ENCODE peak calls at places on chromosomes 7 and 10, in six cellular contexts. H, J, V, G, O and A are unnamed samples.

GRCh38 chr7:18400726-18401125 is 94.8 kb upstream of the HDAC9 start:
- DNase-seq in H (no peak), J (no peak), V (no peak), G (no peak), O (no peak), A (no peak)

GRCh38 chr10:132482090-132482489 is 55.5 kb upstream of the INPP5A start:
- DNase-seq in H (no peak), J (no peak), V (no peak), G (peak), O (peak), A (peak)

GRCh38 chr10:6759961-6760360 is 179.9 kb upstream of the PRKCQ start:
- DNase-seq in H (no peak), J (no peak), V (no peak), G (no peak), O (no peak), A (no peak)

GRCh38 chr7:16594061-16594460 is 51.5 kb downstream of the ANKMY2 start:
- DNase-seq in H (no peak), J (no peak), V (no peak), G (no peak), O (peak), A (no peak)

GRCh38 chr10:62303922-62304321 is 35.3 kb upstream of the RTKN2 start:
- DNase-seq in H (no peak), J (no peak), V (no peak), G (no peak), O (no peak), A (no peak)

GRCh38 chr10:60480865-60481563 is 91.3 kb upstream of the ANK3 start:
- DNase-seq in H (no peak), J (no peak), V (no peak), G (peak), O (peak), A (no peak)

GRCh38 chr10:95268438-95268837 is 22.4 kb downstream of the PDLIM1 start:
- DNase-seq in H (no peak), J (no peak), V (peak), G (peak), O (no peak), A (no peak)

GRCh38 chr7:27170936-27171635 is 3.0 kb downstream of the HOXA10 start:
- DNase-seq in H (no peak), J (no peak), V (peak), G (no peak), O (no peak), A (no peak)

GRCh38 chr10:122495406-122496340 is 34.3 kb downstream of the HTRA1 start:
- DNase-seq in H (no peak), J (no peak), V (no peak), G (peak), O (peak), A (peak)

GRCh38 chr10:60853107-60853506 is 74.8 kb downstream of the CDK1 start:
- DNase-seq in H (no peak), J (no peak), V (no peak), G (no peak), O (no peak), A (no peak)

GRCh38 chr10:84140036-84140379 is 699 bp downstream of the GHITM start:
- DNase-seq in H (no peak), J (peak), V (peak), G (peak), O (no peak), A (no peak)

GRCh38 chr7:76430836-76431235 is 6.1 kb downstream of the ZP3 start:
- DNase-seq in H (no peak), J (no peak), V (no peak), G (no peak), O (no peak), A (no peak)

GRCh38 chr7:111735661-111736323 is 173.5 kb upstream of the IMMP2L start:
- DNase-seq in H (no peak), J (peak), V (peak), G (peak), O (peak), A (peak)

GRCh38 chr10:90418869-90419652 is 438.8 kb downstream of the HTR7 start:
- DNase-seq in H (no peak), J (no peak), V (no peak), G (peak), O (peak), A (no peak)

GRCh38 chr7:131173148-131173890 is 154.4 kb upstream of the MKLN1 start:
- DNase-seq in H (no peak), J (no peak), V (no peak), G (peak), O (no peak), A (no peak)

GRCh38 chr10:61439058-61439607 is 14.0 kb downstream of the TMEM26 start:
- DNase-seq in H (no peak), J (no peak), V (no peak), G (no peak), O (no peak), A (no peak)

GRCh38 chr10:3766046-3766761 is 18.8 kb downstream of the KLF6 start:
- DNase-seq in H (no peak), J (no peak), V (no peak), G (no peak), O (no peak), A (no peak)

GRCh38 chr10:116833986-116834760 is 15.1 kb upstream of the ENO4 start:
- DNase-seq in H (peak), J (no peak), V (peak), G (no peak), O (no peak), A (no peak)

GRCh38 chr7:106604303-106604918 is 56.5 kb downstream of the CCDC71L start:
- DNase-seq in H (no peak), J (peak), V (no peak), G (no peak), O (no peak), A (no peak)

GRCh38 chr7:98398567-98399372 is 2.1 kb downstream of the BAIAP2L1 start:
- DNase-seq in H (no peak), J (peak), V (peak), G (no peak), O (no peak), A (no peak)

GRCh38 chr7:112864380-112864779 is 74.2 kb upstream of the TMEM168 start:
- DNase-seq in H (no peak), J (no peak), V (no peak), G (no peak), O (no peak), A (no peak)

GRCh38 chr10:43249151-43249961 is 17.5 kb downstream of the RASGEF1A start:
- DNase-seq in H (peak), J (no peak), V (no peak), G (no peak), O (no peak), A (peak)

GRCh38 chr7:19139706-19140327 is 5.4 kb downstream of the FERD3L start:
- DNase-seq in H (no peak), J (no peak), V (no peak), G (no peak), O (no peak), A (no peak)

GRCh38 chr10:116421815-116422214 is 5.8 kb upstream of the PNLIPRP3 start:
- DNase-seq in H (no peak), J (no peak), V (no peak), G (no peak), O (no peak), A (no peak)

GRCh38 chr10:82908751-82909150 is 1033.8 kb downstream of the NRG3 start:
- DNase-seq in H (no peak), J (peak), V (no peak), G (no peak), O (no peak), A (no peak)

GRCh38 chr10:69465457-69466157 is 14.3 kb downstream of the TSPAN15 start:
- DNase-seq in H (no peak), J (no peak), V (no peak), G (no peak), O (no peak), A (no peak)

GRCh38 chr10:128274938-128275337 is 148.7 kb upstream of the MKI67 start:
- DNase-seq in H (no peak), J (peak), V (no peak), G (peak), O (peak), A (no peak)

GRCh38 chr7:95794917-95795515 is 22.7 kb downstream of the DYNC1I1 start:
- DNase-seq in H (no peak), J (peak), V (peak), G (peak), O (no peak), A (peak)

GRCh38 chr7:31811650-31812461 is 124.8 kb downstream of the PPP1R17 start:
- DNase-seq in H (no peak), J (peak), V (no peak), G (peak), O (peak), A (no peak)

GRCh38 chr10:89029785-89030437 is 39.3 kb downstream of the FAS start:
- DNase-seq in H (no peak), J (peak), V (peak), G (peak), O (peak), A (peak)

GRCh38 chr7:34776748-34777358 is 118.8 kb downstream of the NPSR1 start:
- DNase-seq in H (no peak), J (no peak), V (no peak), G (no peak), O (no peak), A (no peak)

GRCh38 chr7:75072978-75073282 is 672 bp downstream of the RCC1L start:
- DNase-seq in H (no peak), J (no peak), V (no peak), G (no peak), O (no peak), A (no peak)

GRCh38 chr7:112228632-112229031 is 22.1 kb downstream of the ZNF277 start:
- DNase-seq in H (no peak), J (no peak), V (no peak), G (no peak), O (no peak), A (no peak)

GRCh38 chr7:30521532-30521931 is 16.9 kb upstream of the GGCT start:
- DNase-seq in H (no peak), J (no peak), V (no peak), G (peak), O (peak), A (no peak)

GRCh38 chr10:75705426-75705825 is 274.0 kb downstream of the LRMDA start:
- DNase-seq in H (peak), J (no peak), V (no peak), G (no peak), O (no peak), A (no peak)

GRCh38 chr10:132461103-132461682 is 64.2 kb downstream of the PWWP2B start:
- DNase-seq in H (no peak), J (no peak), V (no peak), G (no peak), O (no peak), A (no peak)

GRCh38 chr7:42940985-42941847 is 9.0 kb downstream of the MRPL32 start:
- DNase-seq in H (peak), J (peak), V (peak), G (peak), O (no peak), A (peak)

GRCh38 chr7:42945821-42946615 is 13.8 kb downstream of the MRPL32 start:
- DNase-seq in H (no peak), J (peak), V (no peak), G (no peak), O (no peak), A (no peak)

GRCh38 chr7:42950417-42950816 is 18.2 kb downstream of the MRPL32 start:
- DNase-seq in H (no peak), J (no peak), V (no peak), G (no peak), O (no peak), A (no peak)

GRCh38 chr7:42947531-42947930 is 15.4 kb downstream of the MRPL32 start:
- DNase-seq in H (no peak), J (no peak), V (no peak), G (no peak), O (no peak), A (no peak)

GRCh38 chr7:42946616-42946928 is 14.4 kb downstream of the MRPL32 start:
- DNase-seq in H (no peak), J (no peak), V (no peak), G (no peak), O (no peak), A (no peak)
- H3K4me3 ChIP-seq in H (no peak), J (no peak), V (no peak), G (no peak), O (no peak), A (no peak)

GRCh38 chr7:101179780-101180755 is at the start of gene NAT16:
- DNase-seq in H (no peak), J (no peak), V (peak), G (no peak), O (no peak), A (peak)
- H3K4me3 ChIP-seq in H (no peak), J (no peak), V (peak), G (no peak), O (no peak), A (peak)

DNA sequence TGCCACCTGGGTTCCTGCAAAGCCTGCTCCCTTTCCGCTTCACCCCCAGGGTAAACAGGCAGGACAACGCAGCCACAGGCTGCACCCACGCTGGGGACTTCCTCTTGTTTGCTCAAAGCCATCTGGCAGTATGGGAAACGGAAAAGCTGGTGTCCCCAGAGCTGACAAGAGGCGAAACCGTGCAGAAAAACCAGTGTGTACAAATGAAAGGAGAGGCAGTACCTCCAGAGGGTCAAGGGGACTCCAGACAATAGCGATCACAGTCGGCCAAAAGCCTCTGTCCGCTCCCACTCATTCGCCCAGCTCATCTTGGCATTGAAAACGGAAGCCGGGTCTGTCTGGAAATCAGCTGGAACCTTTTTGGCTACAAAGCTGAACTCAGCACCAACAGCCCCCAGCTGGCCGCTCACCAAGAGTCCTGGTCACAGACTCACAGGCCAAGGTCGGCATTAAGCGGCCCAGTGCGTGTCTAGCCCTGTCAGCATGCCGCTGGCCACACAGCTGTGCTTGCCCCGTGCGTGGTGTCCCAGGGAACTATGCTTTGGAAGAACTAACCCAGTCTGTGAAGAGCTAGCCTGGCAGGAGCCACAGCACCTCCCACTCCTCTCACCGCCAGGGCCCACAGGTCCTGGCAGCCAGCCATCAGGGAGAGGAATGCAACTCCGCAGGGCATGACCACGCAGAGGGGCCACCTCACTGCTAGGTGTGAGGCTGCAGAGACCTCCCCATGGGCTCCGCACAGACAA is 10.4 kb downstream of the TNS3 start:
- DNase-seq in H (peak), J (no peak), V (no peak), G (peak), O (peak), A (no peak)
- H3K4me3 ChIP-seq in H (peak), J (no peak), V (no peak), G (peak), O (no peak), A (no peak)

DNA sequence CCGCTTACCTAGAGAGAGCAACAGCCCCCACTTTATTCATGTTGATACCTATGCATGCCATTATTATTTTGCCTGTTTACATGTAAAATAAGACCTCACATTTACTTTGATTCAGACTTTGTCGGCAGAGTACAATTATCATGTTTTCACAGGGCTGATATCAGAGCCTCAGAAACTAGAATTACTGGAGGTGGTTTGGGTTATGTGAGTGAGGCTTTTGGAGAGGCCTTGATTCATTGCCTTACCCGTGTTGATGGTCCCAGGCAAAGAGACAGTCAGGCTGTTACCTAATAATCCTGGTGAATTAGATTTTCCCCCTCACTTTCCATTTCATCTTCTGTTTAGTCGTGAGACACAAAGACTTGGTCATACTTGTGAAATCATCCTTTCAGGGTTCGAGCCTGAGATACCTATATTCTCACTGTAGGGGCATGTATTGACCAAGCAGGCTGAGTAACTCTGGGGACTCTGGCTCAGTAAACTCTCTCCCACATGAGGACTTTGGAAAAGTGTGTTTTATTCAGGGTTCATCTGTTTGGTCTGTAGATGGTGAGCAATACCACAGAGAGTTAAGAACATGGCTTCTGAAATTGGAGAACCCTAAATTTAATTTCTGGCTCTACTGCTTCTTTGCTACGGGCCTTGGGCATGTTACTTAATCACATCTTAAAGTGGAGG is 150.9 kb downstream of the CELF2 start:
- DNase-seq in H (no peak), J (peak), V (no peak), G (no peak), O (no peak), A (no peak)
- H3K4me3 ChIP-seq in H (peak), J (peak), V (no peak), G (no peak), O (no peak), A (no peak)

DNA sequence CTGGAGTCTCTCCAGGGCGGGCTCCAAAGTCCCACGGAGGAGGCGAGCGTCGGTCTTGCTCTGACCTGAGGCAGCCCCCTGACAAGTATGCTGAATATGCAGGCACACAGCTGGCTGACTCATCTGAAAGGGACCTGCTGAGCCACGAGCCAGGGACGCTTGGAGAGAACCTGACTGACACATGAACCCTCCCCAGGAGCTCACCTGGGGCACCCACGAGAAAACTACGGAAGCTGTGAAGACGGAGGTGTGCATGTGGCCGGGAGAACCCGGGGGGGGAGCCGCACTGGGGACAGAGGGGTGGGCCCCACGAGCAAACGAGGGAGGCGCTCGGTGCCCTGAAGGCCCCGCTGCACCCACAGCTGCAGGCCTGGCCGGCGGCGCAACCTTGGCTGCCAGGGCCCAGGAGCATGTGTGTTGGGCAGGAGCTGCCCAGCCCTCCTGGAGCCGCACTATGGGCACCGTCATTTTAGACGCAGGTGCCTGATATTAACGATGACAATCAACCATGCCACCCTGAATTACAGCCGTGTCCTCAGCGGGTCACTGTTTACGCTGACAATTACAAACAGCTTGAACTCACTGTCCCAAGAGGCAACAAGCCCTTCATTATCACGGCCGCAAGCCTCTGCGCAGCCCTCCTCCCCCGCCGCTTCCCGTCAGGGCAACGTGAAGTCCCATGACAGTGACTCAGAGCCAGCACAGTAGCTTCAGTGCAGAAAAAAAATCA is 64.7 kb downstream of the DIP2C start:
- DNase-seq in H (no peak), J (no peak), V (peak), G (peak), O (peak), A (no peak)
- H3K4me3 ChIP-seq in H (peak), J (no peak), V (no peak), G (peak), O (peak), A (no peak)

GRCh38 chr10:86665218-86665607 is 3.1 kb upstream of the LDB3 start:
- DNase-seq in H (no peak), J (no peak), V (no peak), G (no peak), O (no peak), A (no peak)
- H3K4me3 ChIP-seq in H (no peak), J (no peak), V (no peak), G (no peak), O (no peak), A (no peak)

GRCh38 chr10:124535731-124536495 is 74.3 kb downstream of the LHPP start:
- DNase-seq in H (no peak), J (no peak), V (no peak), G (no peak), O (no peak), A (no peak)

GRCh38 chr10:124536496-124537050 is 75.0 kb downstream of the LHPP start:
- DNase-seq in H (no peak), J (no peak), V (peak), G (no peak), O (no peak), A (no peak)

GRCh38 chr10:124533266-124533665 is 71.6 kb downstream of the LHPP start:
- DNase-seq in H (no peak), J (no peak), V (no peak), G (no peak), O (no peak), A (no peak)

GRCh38 chr10:124534231-124534798 is 72.7 kb downstream of the LHPP start:
- DNase-seq in H (no peak), J (peak), V (peak), G (peak), O (no peak), A (no peak)

GRCh38 chr10:124534821-124535601 is 73.4 kb downstream of the LHPP start:
- DNase-seq in H (no peak), J (no peak), V (no peak), G (no peak), O (no peak), A (no peak)
- H3K4me3 ChIP-seq in H (no peak), J (no peak), V (no peak), G (no peak), O (no peak), A (no peak)